ENCODE peak calls at places on chromosomes 6 and 20, in six cellular contexts. M, O, Z, L, I and J are unnamed samples. For H4K20me1 and H3K9me3, the result is how much of the 10 kb centered on the place peaks cover.

GRCh38 chr6:166419717-166420116 is 37.0 kb upstream of the MPC1 start:
- DNase-seq in I (no peak), Z (no peak), L (no peak), M (no peak), O (no peak), J (no peak)

GRCh38 chr20:2742934-2743559 is 50.5 kb downstream of the EBF4 start:
- DNase-seq in M (peak), O (peak), Z (peak), L (peak), I (peak), J (peak)

GRCh38 chr20:32438331-32438858 is 80.3 kb downstream of the ASXL1 start:
- DNase-seq in I (no peak), M (no peak), O (no peak), Z (no peak), L (no peak), J (no peak)

GRCh38 chr6:89640804-89641203 is 2.3 kb upstream of the LYRM2 start:
- DNase-seq in I (peak), L (peak), O (no peak), M (no peak), Z (no peak), J (peak)

GRCh38 chr20:13009682-13010406 is 1.1 kb downstream of the SPTLC3 start:
- DNase-seq in O (peak), Z (peak), L (peak), M (peak), I (peak), J (peak)

GRCh38 chr6:65170273-65170672 is 536.8 kb downstream of the EYS start:
- DNase-seq in I (peak), Z (no peak), L (no peak), O (no peak), M (peak), J (no peak)

GRCh38 chr6:168735268-168735949 is 294.4 kb downstream of the SMOC2 start:
- DNase-seq in I (no peak), M (no peak), O (no peak), Z (no peak), L (no peak), J (no peak)

GRCh38 chr20:47256665-47257236 is 99.7 kb downstream of the ZMYND8 start:
- DNase-seq in I (peak), Z (peak), M (peak), L (no peak), O (no peak), J (peak)

GRCh38 chr6:153843420-153843819 is 195.6 kb upstream of the OPRM1 start:
- DNase-seq in L (no peak), M (no peak), I (no peak), O (no peak), Z (no peak), J (no peak)

GRCh38 chr6:39555136-39555535 is 170.1 kb downstream of the KIF6 start:
- DNase-seq in Z (no peak), L (no peak), O (no peak), I (no peak), M (no peak), J (no peak)

GRCh38 chr6:626236-626635 is 30.7 kb downstream of the HUS1B start:
- DNase-seq in Z (no peak), O (no peak), L (no peak), I (peak), M (peak), J (no peak)

GRCh38 chr20:47677314-47678129 is 107.8 kb downstream of the SULF2 start:
- DNase-seq in L (peak), O (peak), M (peak), I (peak), Z (peak), J (peak)

GRCh38 chr6:150081702-150082101 is 12.8 kb upstream of the ULBP3 start:
- DNase-seq in L (no peak), Z (no peak), I (no peak), O (peak), M (no peak), J (no peak)

GRCh38 chr20:15220009-15220656 is 882.7 kb upstream of the FLRT3 start:
- DNase-seq in L (peak), Z (peak), O (no peak), I (no peak), M (no peak), J (peak)

GRCh38 chr6:6825986-6826901 is 237.7 kb downstream of the LY86 start:
- DNase-seq in L (peak), Z (peak), I (no peak), O (no peak), M (no peak), J (peak)

GRCh38 chr6:5521322-5521721 is 260.0 kb downstream of the FARS2 start:
- DNase-seq in O (no peak), M (no peak), I (no peak), L (no peak), Z (peak), J (no peak)

GRCh38 chr6:170289971-170290305 is 940 bp downstream of the DLL1 start:
- DNase-seq in Z (no peak), M (no peak), L (no peak), O (no peak), I (no peak), J (no peak)
- H3K9ac ChIP-seq in Z (peak), M (peak), L (peak), O (peak), I (no peak), J (peak)

GRCh38 chr20:41599699-41600104 is 18.5 kb downstream of the CHD6 start:
- DNase-seq in I (no peak), M (no peak), L (no peak), Z (no peak), O (no peak), J (no peak)

GRCh38 chr20:41601742-41602141 is 16.4 kb downstream of the CHD6 start:
- DNase-seq in M (no peak), I (no peak), O (no peak), L (no peak), Z (no peak), J (no peak)

GRCh38 chr20:41594514-41595322 is 23.5 kb downstream of the CHD6 start:
- DNase-seq in M (no peak), O (no peak), L (no peak), Z (no peak), I (no peak), J (no peak)

GRCh38 chr20:41600926-41601631 is 17.1 kb downstream of the CHD6 start:
- DNase-seq in L (no peak), Z (no peak), O (no peak), I (no peak), M (no peak), J (no peak)

GRCh38 chr20:41598719-41599118 is 19.5 kb downstream of the CHD6 start:
- DNase-seq in M (no peak), Z (no peak), I (no peak), O (no peak), L (no peak), J (no peak)
- H4K20me1 ChIP-seq in M (under half), Z (under half), I (under half), O (under half), L (under half), J (under half)

DNA sequence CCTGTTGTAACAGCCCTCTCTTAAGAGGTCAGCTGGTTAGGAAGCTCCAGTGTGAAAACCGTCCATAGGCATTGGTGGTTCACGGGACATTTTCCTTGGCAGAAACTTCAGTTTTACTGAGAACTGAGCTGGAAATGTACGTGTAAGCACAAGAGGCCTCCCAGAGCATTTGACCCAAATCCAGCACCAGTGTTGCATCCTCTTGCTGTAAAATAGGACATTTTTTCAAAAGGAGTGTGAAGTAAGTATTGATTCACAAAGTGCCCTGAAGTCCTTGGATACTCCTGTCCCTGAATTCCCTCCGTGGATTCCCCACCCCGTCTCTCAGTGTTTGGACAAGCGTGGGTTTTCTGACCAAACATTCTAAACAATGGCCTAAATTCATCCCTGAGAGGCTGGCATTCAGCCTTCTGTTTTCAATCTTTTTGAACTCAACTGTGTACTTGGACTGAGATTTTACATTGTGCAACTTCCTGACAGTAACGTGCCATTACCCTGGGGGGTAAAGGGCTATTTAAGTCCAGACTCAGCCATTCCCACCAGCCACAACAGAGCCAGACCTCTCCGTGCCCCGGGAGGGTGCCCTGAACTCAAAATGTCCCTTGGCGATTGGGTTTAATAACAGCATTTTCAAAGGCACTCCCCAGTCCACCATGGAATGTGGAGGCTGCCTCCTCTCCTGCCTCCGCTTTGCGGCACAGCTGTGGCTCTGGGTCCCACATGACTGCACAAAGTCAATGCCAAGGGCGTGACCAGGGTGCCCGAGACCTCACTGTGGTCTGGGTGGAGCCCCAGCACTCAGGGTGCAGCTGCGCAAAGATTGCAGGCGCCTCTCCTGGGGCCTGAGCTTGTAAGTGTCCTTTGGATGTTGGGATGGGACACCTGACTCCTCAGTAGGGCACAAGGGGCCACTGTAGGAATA is 92.7 kb upstream of the AFDN start:
- DNase-seq in I (no peak), M (peak), L (no peak), O (no peak), Z (peak), J (peak)
- H3K9me3 ChIP-seq in I (half or more), M (under half), L (under half), O (under half), Z (under half), J (under half)

GRCh38 chr6:128065072-128065471 is 164.2 kb upstream of the THEMIS start:
- DNase-seq in O (no peak), I (peak), Z (no peak), L (no peak), M (no peak), J (no peak)

GRCh38 chr6:128069180-128069579 is 168.3 kb upstream of the THEMIS start:
- DNase-seq in Z (no peak), I (peak), O (no peak), M (peak), L (no peak), J (peak)

GRCh38 chr6:128070406-128070805 is 169.5 kb upstream of the THEMIS start:
- DNase-seq in I (peak), O (no peak), M (peak), L (no peak), Z (no peak), J (peak)

GRCh38 chr6:128067446-128068109 is 166.7 kb upstream of the THEMIS start:
- DNase-seq in I (no peak), M (no peak), O (no peak), L (no peak), Z (no peak), J (no peak)

GRCh38 chr6:128068110-128068460 is 167.2 kb upstream of the THEMIS start:
- DNase-seq in I (no peak), L (no peak), O (no peak), Z (no peak), M (no peak), J (no peak)
- H3K9ac ChIP-seq in I (no peak), L (no peak), O (no peak), Z (no peak), M (no peak), J (no peak)

GRCh38 chr6:36603222-36604089 is 9.3 kb downstream of the SRSF3 start:
- DNase-seq in I (no peak), O (peak), M (no peak), L (no peak), Z (no peak), J (no peak)

GRCh38 chr6:36604090-36605060 is 10.2 kb downstream of the SRSF3 start:
- DNase-seq in O (no peak), M (no peak), Z (no peak), L (no peak), I (no peak), J (no peak)

GRCh38 chr6:36607782-36608386 is 13.7 kb downstream of the SRSF3 start:
- DNase-seq in I (no peak), Z (no peak), O (no peak), L (peak), M (no peak), J (no peak)

GRCh38 chr6:36605102-36605501 is 10.9 kb downstream of the SRSF3 start:
- DNase-seq in Z (no peak), L (no peak), O (no peak), M (no peak), I (no peak), J (no peak)

DNA sequence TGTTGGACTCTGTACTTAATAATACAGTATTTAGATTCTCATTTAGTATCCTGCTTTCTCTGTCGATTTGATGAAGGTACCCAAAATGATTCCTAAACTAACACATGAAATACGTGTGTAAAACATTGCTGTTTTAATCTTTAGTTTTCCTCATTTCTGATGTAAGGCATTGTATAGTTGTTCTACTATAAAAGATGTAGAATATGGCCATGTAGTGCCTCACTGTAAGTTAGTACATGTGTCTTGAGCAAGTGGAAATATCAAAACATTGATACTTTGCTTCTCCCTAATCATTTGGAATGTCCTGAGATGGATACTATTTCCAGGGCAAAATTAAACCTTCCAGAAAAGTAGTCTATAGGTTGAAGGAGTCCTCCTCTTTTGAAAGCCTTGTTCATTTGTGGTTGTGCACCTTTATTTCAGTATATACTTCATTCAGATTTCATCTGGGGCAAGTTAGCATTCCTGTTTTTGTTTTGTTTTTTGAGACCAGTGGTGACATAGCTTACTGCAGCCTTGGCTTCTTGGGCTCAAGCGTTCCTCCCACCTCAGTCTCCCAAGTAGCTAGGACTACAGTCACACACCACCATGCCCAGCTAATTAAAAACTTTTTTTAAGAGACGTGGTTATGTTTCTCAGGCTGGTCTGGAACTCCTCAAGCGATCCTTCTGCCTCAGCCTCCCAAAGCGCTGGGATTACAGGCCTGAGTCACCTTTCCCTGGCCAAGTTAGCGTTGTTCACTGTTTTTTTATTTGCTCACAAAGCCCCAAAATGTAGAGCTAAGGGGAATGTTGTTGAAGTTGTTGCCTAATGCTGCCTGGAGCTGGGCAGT is 11.6 kb downstream of the SRSF3 start:
- DNase-seq in I (no peak), Z (no peak), O (no peak), L (no peak), M (no peak), J (peak)
- H4K20me1 ChIP-seq in I (half or more), Z (under half), O (under half), L (under half), M (under half), J (under half)

GRCh38 chr20:51305316-51306052 is 237.0 kb downstream of the NFATC2 start:
- DNase-seq in I (no peak), L (no peak), O (no peak), M (no peak), Z (no peak), J (no peak)

GRCh38 chr20:51303731-51304670 is 238.5 kb downstream of the NFATC2 start:
- DNase-seq in I (no peak), O (no peak), Z (no peak), L (peak), M (no peak), J (no peak)

GRCh38 chr20:51306081-51306480 is 236.4 kb downstream of the NFATC2 start:
- DNase-seq in M (no peak), Z (no peak), O (no peak), I (no peak), L (no peak), J (no peak)

GRCh38 chr20:51309128-51309527 is 233.4 kb downstream of the NFATC2 start:
- DNase-seq in Z (no peak), M (peak), O (no peak), I (no peak), L (no peak), J (no peak)

DNA sequence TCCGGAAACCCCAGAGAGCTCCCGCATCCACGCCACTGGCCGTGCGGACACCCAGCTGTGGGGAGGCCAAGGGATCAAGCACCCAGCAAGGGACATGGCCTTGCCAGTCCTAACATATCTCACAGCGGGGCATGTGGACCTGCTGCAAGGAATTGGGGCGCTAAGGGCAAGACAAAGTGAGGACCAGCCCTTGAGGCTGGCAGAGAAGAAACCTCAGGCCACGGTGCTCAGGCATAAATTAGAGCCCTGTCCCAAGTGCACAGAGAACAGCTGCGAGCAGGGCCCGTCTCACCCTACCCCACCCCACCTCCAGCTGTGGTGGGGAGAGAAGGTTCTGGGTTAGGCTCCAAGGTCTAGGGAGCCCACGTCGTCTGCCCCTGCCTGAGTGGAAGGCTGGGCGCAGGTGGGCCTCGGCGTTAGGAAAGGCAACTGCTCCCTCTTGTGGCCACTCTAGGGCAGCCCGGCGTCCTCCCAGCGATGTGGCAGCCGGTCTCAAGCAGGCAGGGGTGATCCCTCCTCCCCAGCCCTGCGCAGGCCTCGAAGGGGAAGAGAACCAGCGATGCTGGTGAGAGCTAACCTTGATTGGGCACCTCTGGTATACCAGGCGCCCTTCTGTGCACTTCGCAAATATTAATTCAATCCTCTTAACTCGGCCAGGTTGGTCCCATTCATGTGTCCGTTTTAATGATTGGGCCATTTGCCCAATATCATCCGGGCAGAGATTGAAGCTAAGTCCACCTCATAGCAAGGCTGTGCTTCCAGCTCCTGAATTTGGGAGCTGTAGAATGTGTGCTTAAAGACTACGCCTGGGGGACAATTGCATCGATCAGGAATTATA is 235.8 kb downstream of the NFATC2 start:
- DNase-seq in I (peak), M (peak), O (peak), Z (peak), L (peak), J (peak)
- H3K9me3 ChIP-seq in I (under half), M (under half), O (under half), Z (under half), L (under half), J (under half)